ENCODE peak calls at places on chromosomes 7 and 10, in seven cellular contexts. L is germinal center; H is NCI-H1694; N is CD4-positive, CD25-positive, alpha-beta regulatory T cell; I is lower leg skin; X is nucleus accumbens; C is hepatic stellate cell. Q is an unnamed sample.

GRCh38 chr10:112209534-112210200 is 26.1 kb upstream of the GPAM start:
- DNase-seq in H (no peak), I (no peak), L (no peak), N (no peak), X (no peak), C (no peak), Q (peak; percentile 21)

GRCh38 chr7:94529516-94529915 is 19.9 kb downstream of the CASD1 start:
- DNase-seq in H (no peak), N (no peak), I (no peak), C (no peak), L (no peak), X (no peak), Q (no peak)

GRCh38 chr7:158695726-158696452 is 8.7 kb downstream of the NCAPG2 start:
- DNase-seq in N (peak; percentile 59), C (peak; percentile 61), H (peak; percentile 16), X (peak; percentile 28), I (no peak), L (peak; percentile 49), Q (peak; percentile 23)

GRCh38 chr10:102599565-102600327 is 44.5 kb upstream of the TRIM8 start:
- DNase-seq in L (no peak), C (no peak), H (no peak), I (no peak), X (no peak), N (no peak), Q (no peak)

GRCh38 chr10:49616421-49617230 is 2.8 kb downstream of the CHAT start:
- DNase-seq in H (no peak), C (no peak), X (no peak), I (peak; percentile 54), N (no peak), L (no peak), Q (no peak)

GRCh38 chr10:60427709-60428386 is 38.2 kb upstream of the ANK3 start:
- DNase-seq in I (no peak), X (no peak), L (no peak), H (no peak), C (no peak), N (no peak), Q (no peak)

GRCh38 chr7:21572914-21573313 is 30.1 kb downstream of the DNAH11 start:
- DNase-seq in L (no peak), I (no peak), C (no peak), X (no peak), N (no peak), H (no peak), Q (no peak)

GRCh38 chr7:157408258-157409101 is 71.7 kb downstream of the DNAJB6 start:
- DNase-seq in N (no peak), L (no peak), C (no peak), H (no peak), X (no peak), I (no peak), Q (no peak)

GRCh38 chr7:120703585-120704240 is 154.2 kb downstream of the TSPAN12 start:
- DNase-seq in H (no peak), N (no peak), I (no peak), L (no peak), C (no peak), X (no peak), Q (no peak)

GRCh38 chr7:107788662-107789061 is 14.4 kb downstream of the SLC26A3 start:
- DNase-seq in N (no peak), C (no peak), H (no peak), I (no peak), L (no peak), X (no peak), Q (no peak)

GRCh38 chr10:62919776-62920175 is 103.6 kb upstream of the EGR2 start:
- DNase-seq in H (no peak), I (no peak), C (no peak), L (no peak), X (no peak), N (no peak), Q (no peak)

GRCh38 chr7:106568680-106569499 is 92.1 kb downstream of the CCDC71L start:
- DNase-seq in H (peak; percentile 7), I (no peak), L (no peak), C (no peak), X (no peak), N (no peak), Q (no peak)

Q was measured in substantia nigra.